ENCODE peak calls at places on chromosomes 13 and 19, in five cellular contexts. O, L, E, F and U are unnamed samples. For H3K9me3, the result is how much of the 10 kb centered on the place peaks cover.

GRCh38 chr19:18562086-18562485 is 4.4 kb downstream of the KXD1 start:
- DNase-seq in O (no peak), L (no peak), E (no peak), F (no peak), U (no peak)

GRCh38 chr19:17286742-17287141 is 5.0 kb downstream of the ANKLE1 start:
- DNase-seq in O (no peak), L (no peak), E (no peak), F (no peak), U (no peak)

GRCh38 chr13:75713852-75714251 is 77.7 kb downstream of the LMO7 start:
- DNase-seq in O (no peak), L (no peak), E (no peak), F (no peak), U (no peak)

GRCh38 chr13:32340917-32341316 is 25.6 kb downstream of the BRCA2 start:
- DNase-seq in O (no peak), L (no peak), E (no peak), F (no peak), U (no peak)

GRCh38 chr13:64154514-64154913 is 2738.9 kb upstream of the PCDH20 start:
- DNase-seq in O (no peak), L (peak), E (no peak), F (peak), U (no peak)

GRCh38 chr13:43786766-43787517 is at the start of gene ENOX1:
- DNase-seq in O (no peak), L (peak), E (no peak), F (peak), U (no peak)

GRCh38 chr13:22874839-22875238 is 305.9 kb upstream of the SGCG start:
- DNase-seq in O (no peak), L (no peak), E (no peak), F (no peak), U (no peak)

GRCh38 chr13:49587311-49587847 is 2.0 kb upstream of the RCBTB1 start:
- DNase-seq in O (no peak), L (no peak), E (no peak), F (no peak), U (no peak)

GRCh38 chr13:111044087-111044830 is 70.9 kb upstream of the ARHGEF7 start:
- DNase-seq in O (no peak), L (no peak), E (no peak), F (no peak), U (no peak)

GRCh38 chr13:111040821-111041220 is 74.3 kb upstream of the ARHGEF7 start:
- DNase-seq in O (no peak), L (no peak), E (no peak), F (no peak), U (no peak)

GRCh38 chr13:111045170-111045569 is 69.9 kb upstream of the ARHGEF7 start:
- DNase-seq in O (no peak), L (no peak), E (no peak), F (no peak), U (no peak)

GRCh38 chr13:111042661-111043226 is 72.4 kb upstream of the ARHGEF7 start:
- DNase-seq in O (no peak), L (no peak), E (no peak), F (no peak), U (no peak)

GRCh38 chr13:111043575-111043982 is 71.5 kb upstream of the ARHGEF7 start:
- DNase-seq in O (peak), L (no peak), E (no peak), F (no peak), U (no peak)
- TF ChIP-seq YY1 in O (no peak), L (no peak), E (no peak), F (no peak), U (no peak)

DNA sequence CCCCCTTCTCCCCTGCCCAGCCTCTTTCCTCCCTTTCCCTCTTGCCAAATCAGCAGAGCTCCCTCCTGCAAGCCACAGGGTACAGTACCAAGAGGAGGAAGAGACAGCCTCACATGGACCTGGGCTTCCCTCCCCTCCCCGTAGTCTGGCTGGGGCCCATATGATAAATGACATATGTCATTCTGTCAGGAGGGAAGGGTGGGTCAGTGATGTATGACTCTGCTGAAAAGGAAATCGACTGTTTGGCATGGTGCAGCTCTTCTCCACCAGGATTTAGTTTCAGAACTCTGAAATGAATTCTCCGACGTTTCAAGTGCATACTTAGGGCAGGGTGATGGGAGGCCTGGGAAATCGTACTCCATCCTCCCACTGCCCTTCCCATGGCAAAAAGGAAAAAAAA is 9.8 kb downstream of the TSHZ3 start:
- DNase-seq in O (no peak), L (no peak), E (no peak), F (peak), U (no peak)
- H3K4me3 ChIP-seq in O (no peak), L (no peak), E (no peak), F (no peak), U (no peak)

GRCh38 chr19:15737722-15738121 is at the start of gene OR10H3:
- DNase-seq in O (no peak), L (no peak), E (no peak), F (no peak), U (no peak)

GRCh38 chr19:15727724-15728123 is at the start of gene OR10H2:
- DNase-seq in O (no peak), L (no peak), E (no peak), F (no peak), U (no peak)

GRCh38 chr19:15730538-15730937 is 2.7 kb downstream of the OR10H2 start:
- DNase-seq in O (no peak), L (no peak), E (no peak), F (no peak), U (no peak)

GRCh38 chr19:15733895-15734294 is 3.9 kb upstream of the OR10H3 start:
- DNase-seq in O (no peak), L (no peak), E (no peak), F (no peak), U (no peak)

DNA sequence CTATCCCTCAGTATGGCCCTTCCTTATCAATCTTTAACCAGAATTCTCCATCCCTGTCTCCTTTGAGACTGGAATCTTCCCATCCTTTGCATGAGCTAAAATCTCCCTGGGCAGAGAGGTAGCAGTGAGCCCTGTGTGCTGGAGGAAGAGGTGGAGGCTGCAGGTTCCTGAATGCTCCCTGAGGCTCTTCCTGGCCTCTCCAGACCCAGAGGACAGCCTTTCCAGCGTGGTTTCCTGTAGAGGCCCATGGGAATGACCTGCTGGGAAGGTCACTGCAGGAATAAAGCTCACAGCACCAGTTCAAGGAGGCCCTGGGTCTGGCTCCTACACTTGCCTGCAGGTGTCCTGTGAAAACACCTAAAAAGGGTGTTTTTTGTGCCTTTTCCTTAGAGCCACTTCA is 4.6 kb downstream of the OR10H2 start:
- DNase-seq in O (no peak), L (no peak), E (no peak), F (no peak), U (no peak)
- H3K9me3 ChIP-seq in O (under half), L (under half), E (under half), F (under half), U (under half)

GRCh38 chr19:3723110-3723488 is 14.9 kb downstream of the TJP3 start:
- DNase-seq in O (no peak), L (no peak), E (no peak), F (no peak), U (no peak)

GRCh38 chr19:3722443-3723109 is 14.4 kb downstream of the TJP3 start:
- DNase-seq in O (peak), L (no peak), E (no peak), F (peak), U (no peak)

GRCh38 chr19:3725640-3726310 is 17.6 kb downstream of the TJP3 start:
- DNase-seq in O (no peak), L (peak), E (no peak), F (peak), U (no peak)

GRCh38 chr19:3725121-3725520 is 16.9 kb downstream of the TJP3 start:
- DNase-seq in O (no peak), L (no peak), E (no peak), F (no peak), U (no peak)

GRCh38 chr19:3723883-3724282 is 15.7 kb downstream of the TJP3 start:
- DNase-seq in O (no peak), L (no peak), E (no peak), F (no peak), U (no peak)
- TF ChIP-seq YY1 in O (no peak), L (no peak), E (no peak), F (no peak), U (no peak)

GRCh38 chr19:12806242-12807131 is at the start of gene RNASEH2A:
- DNase-seq in O (peak), L (peak), E (no peak), F (peak), U (peak)
- H3K4me3 ChIP-seq in O (peak), L (peak), E (peak), F (peak), U (peak)

GRCh38 chr19:37484406-37485115 is 15.4 kb downstream of the ZNF570 start:
- DNase-seq in O (no peak), L (no peak), E (no peak), F (no peak), U (no peak)
- H3K9me3 ChIP-seq in O (under half), L (under half), E (under half), F (half or more), U (half or more)